ENCODE peak calls at places on chromosomes 2 and 18, in seven cellular contexts. B is SIG-M5; Z is gastrocnemius medialis; D is A549; F is activated naive CD8-positive, alpha-beta T cell treated with anti-CD3 and anti-CD28 coated beads, Interleukin-2, amount 50 U/mL, for 16 hours; N is left ventricle myocardium inferior; R is aorta. M is an unnamed sample.

GRCh38 chr2:31578316-31578715 is 2.4 kb downstream of the SRD5A2 start:
- DNase-seq in B (no peak), Z (no peak), D (no peak), F (no peak), N (no peak), R (no peak), M (no peak)

GRCh38 chr2:30694286-30695055 is 112.8 kb downstream of the CAPN13 start:
- DNase-seq in B (no peak), Z (no peak), D (no peak), F (no peak), N (no peak), R (no peak), M (no peak)

GRCh38 chr2:128379021-128380005 is 60.6 kb upstream of the HS6ST1 start:
- DNase-seq in B (no peak), Z (peak; percentile 13), D (no peak), F (no peak), N (peak; percentile 60), R (peak; percentile 74), M (no peak)

GRCh38 chr2:25079050-25079635 is 37.3 kb downstream of the EFR3B start:
- DNase-seq in B (no peak), Z (no peak), D (peak; percentile 29), F (no peak), N (no peak), R (no peak), M (no peak)

GRCh38 chr2:160399880-160400279 is 93.7 kb downstream of the RBMS1 start:
- DNase-seq in B (no peak), Z (no peak), D (no peak), F (no peak), N (no peak), R (no peak), M (no peak)

GRCh38 chr2:26251893-26252292 is 7.2 kb downstream of the HADHB start:
- DNase-seq in B (no peak), Z (peak; percentile 94), D (no peak), F (no peak), N (peak; percentile 69), R (no peak), M (no peak)

GRCh38 chr2:191303349-191304005 is 58.3 kb downstream of the MYO1B start:
- DNase-seq in B (no peak), Z (no peak), D (no peak), F (no peak), N (no peak), R (no peak), M (no peak)

GRCh38 chr18:37524546-37525301 is 40.9 kb downstream of the CELF4 start:
- DNase-seq in B (no peak), Z (no peak), D (no peak), F (no peak), N (no peak), R (no peak), M (no peak)

GRCh38 chr18:27778441-27778840 is 398.5 kb downstream of the CDH2 start:
- DNase-seq in B (no peak), Z (no peak), D (no peak), F (no peak), N (no peak), R (no peak), M (no peak)

GRCh38 chr2:96359310-96359709 is 23.7 kb downstream of the NCAPH start:
- DNase-seq in B (no peak), Z (no peak), D (no peak), F (peak; percentile 4), N (peak; percentile 41), R (no peak), M (peak; percentile 26)

GRCh38 chr2:205835251-205835900 is 153.1 kb downstream of the NRP2 start:
- DNase-seq in B (no peak), Z (no peak), D (no peak), F (no peak), N (no peak), R (no peak), M (no peak)

GRCh38 chr2:112958428-112959108 is 19.2 kb upstream of the IL36G start:
- DNase-seq in B (peak; percentile 6), Z (no peak), D (peak; percentile 48), F (no peak), N (no peak), R (no peak), M (peak; percentile 51)

GRCh38 chr18:31102020-31102684 is at the start of gene DSC2:
- DNase-seq in B (no peak), Z (no peak), D (no peak), F (no peak), N (peak; percentile 26), R (peak; percentile 77), M (no peak)

M was measured in naive thymus-derived CD4-positive, alpha-beta T cell.